ENCODE peak calls at places on chromosomes 12 and 14, in four cellular contexts. One of them, this sample, is unnamed.

GRCh38 chr12:94762259-94762942 is 112.0 kb upstream of the TMCC3 start:
- DNase-seq in GM12878: peak
- DNase-seq in H1: no peak
- DNase-seq in K562: no peak
- DNase-seq in this sample: no peak

GRCh38 chr12:56581418-56582145 is 48.5 kb downstream of the BAZ2A start:
- DNase-seq in H1: no peak
- DNase-seq in K562: peak
- DNase-seq in GM12878: peak
- DNase-seq in this sample: peak

GRCh38 chr12:42679402-42679801 is 89.9 kb upstream of the PRICKLE1 start:
- DNase-seq in GM12878: no peak
- DNase-seq in H1: no peak
- DNase-seq in K562: no peak
- DNase-seq in this sample: no peak

GRCh38 chr12:116644806-116645205 is 85.6 kb downstream of the MAP1LC3B2 start:
- DNase-seq in K562: no peak
- DNase-seq in GM12878: no peak
- DNase-seq in H1: no peak
- DNase-seq in this sample: no peak

GRCh38 chr12:100279612-100280244 is 12.8 kb downstream of the SCYL2 start:
- DNase-seq in K562: peak
- DNase-seq in GM12878: no peak
- DNase-seq in H1: no peak
- DNase-seq in this sample: peak

GRCh38 chr12:76927170-76927784 is 48.5 kb upstream of the CSRP2 start:
- DNase-seq in K562: peak
- DNase-seq in GM12878: no peak
- DNase-seq in H1: peak
- DNase-seq in this sample: peak

GRCh38 chr12:110921262-110921661 is 883 bp upstream of the MYL2 start:
- DNase-seq in H1: no peak
- DNase-seq in GM12878: no peak
- DNase-seq in K562: no peak
- DNase-seq in this sample: no peak

GRCh38 chr14:57732886-57733285 is 133.0 kb downstream of the SLC35F4 start:
- DNase-seq in H1: no peak
- DNase-seq in K562: no peak
- DNase-seq in GM12878: no peak
- DNase-seq in this sample: no peak

GRCh38 chr12:119334459-119335170 is at the start of gene CCDC60:
- DNase-seq in H1: peak
- DNase-seq in K562: peak
- DNase-seq in GM12878: no peak
- DNase-seq in this sample: no peak

GRCh38 chr12:122874081-122874480 is 21.8 kb downstream of the VPS37B start:
- DNase-seq in GM12878: no peak
- DNase-seq in K562: no peak
- DNase-seq in H1: no peak
- DNase-seq in this sample: no peak

GRCh38 chr12:80041691-80042090 is 57.6 kb upstream of the OTOGL start:
- DNase-seq in GM12878: no peak
- DNase-seq in H1: no peak
- DNase-seq in K562: no peak
- DNase-seq in this sample: no peak

GRCh38 chr14:25001096-25001982 is 48.6 kb downstream of the STXBP6 start:
- DNase-seq in GM12878: no peak
- DNase-seq in K562: no peak
- DNase-seq in H1: no peak
- DNase-seq in this sample: no peak

GRCh38 chr12:55700255-55701018 is 7.3 kb downstream of the ITGA7 start:
- DNase-seq in K562: no peak
- DNase-seq in GM12878: no peak
- DNase-seq in H1: no peak
- DNase-seq in this sample: no peak

GRCh38 chr12:52043386-52044212 is 7.6 kb upstream of the NR4A1 start:
- DNase-seq in GM12878: no peak
- DNase-seq in H1: no peak
- DNase-seq in K562: no peak
- DNase-seq in this sample: peak

GRCh38 chr12:40054554-40055226 is 51.2 kb downstream of the SLC2A13 start:
- DNase-seq in GM12878: no peak
- DNase-seq in H1: no peak
- DNase-seq in K562: no peak
- DNase-seq in this sample: no peak

GRCh38 chr14:67562025-67562775 is 29.1 kb downstream of the PLEKHH1 start:
- DNase-seq in K562: no peak
- DNase-seq in H1: no peak
- DNase-seq in GM12878: no peak
- DNase-seq in this sample: no peak

GRCh38 chr12:118608770-118609344 is 232.5 kb downstream of the SUDS3 start:
- DNase-seq in GM12878: no peak
- DNase-seq in H1: no peak
- DNase-seq in K562: no peak
- DNase-seq in this sample: no peak

GRCh38 chr12:47411961-47412360 is 293.9 kb downstream of the RPAP3 start:
- DNase-seq in K562: no peak
- DNase-seq in GM12878: no peak
- DNase-seq in H1: no peak
- DNase-seq in this sample: no peak

GRCh38 chr14:39425947-39426346 is 6.3 kb downstream of the FBXO33 start:
- DNase-seq in K562: no peak
- DNase-seq in H1: no peak
- DNase-seq in GM12878: no peak
- DNase-seq in this sample: no peak

GRCh38 chr14:39430762-39431415 is 1.3 kb downstream of the FBXO33 start:
- DNase-seq in K562: no peak
- DNase-seq in H1: no peak
- DNase-seq in GM12878: no peak
- DNase-seq in this sample: peak

GRCh38 chr14:39426605-39427004 is 5.6 kb downstream of the FBXO33 start:
- DNase-seq in H1: no peak
- DNase-seq in K562: no peak
- DNase-seq in GM12878: no peak
- DNase-seq in this sample: peak

GRCh38 chr14:39431416-39432178 is 636 bp downstream of the FBXO33 start:
- DNase-seq in GM12878: no peak
- DNase-seq in K562: peak
- DNase-seq in H1: peak
- DNase-seq in this sample: peak

DNA sequence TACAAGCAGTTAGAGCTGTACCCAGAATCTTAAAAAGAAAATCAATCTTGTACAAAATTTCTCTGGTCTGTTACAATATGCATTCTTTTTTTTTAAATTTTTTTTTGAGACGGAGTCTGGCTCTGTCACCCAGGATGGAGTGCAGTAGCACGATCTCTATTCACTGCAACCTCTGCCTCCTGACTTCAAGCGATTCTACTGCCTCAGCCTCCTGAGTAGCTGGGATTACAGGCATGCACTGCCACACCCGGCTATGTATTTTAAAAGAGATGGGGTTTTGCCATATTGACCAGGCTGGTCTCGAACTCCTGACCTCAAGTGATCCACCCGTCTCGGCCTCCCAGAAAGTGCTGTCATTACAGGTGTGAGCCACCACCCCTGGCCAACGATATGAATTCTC is 4.1 kb downstream of the FBXO33 start:
- DNase-seq in K562: no peak
- DNase-seq in H1: no peak
- DNase-seq in GM12878: no peak
- DNase-seq in this sample: no peak
- H3K27ac ChIP-seq in K562: no peak
- H3K27ac ChIP-seq in H1: no peak
- H3K27ac ChIP-seq in GM12878: no peak
- H3K27ac ChIP-seq in this sample: no peak

DNA sequence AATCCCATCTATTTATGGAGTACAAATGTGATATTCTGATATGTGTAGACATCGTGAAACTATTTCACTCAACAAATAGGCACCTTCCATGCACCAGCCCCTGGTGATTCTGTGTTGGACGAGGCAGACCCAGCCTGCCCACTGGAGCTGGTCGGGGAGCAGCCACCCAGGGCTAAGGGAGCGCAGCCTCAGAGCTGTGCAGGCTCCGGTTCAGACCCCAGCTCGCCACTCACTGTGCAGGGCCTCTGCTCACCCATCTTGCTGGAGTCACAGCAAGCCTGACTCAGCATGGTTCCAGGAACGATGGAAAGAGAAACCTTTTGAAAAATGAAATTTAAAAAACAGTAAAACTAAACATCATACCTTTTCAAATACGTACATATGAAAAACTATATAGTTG is 52.3 kb upstream of the BCL11B start:
- DNase-seq in K562: no peak
- DNase-seq in H1: peak
- DNase-seq in GM12878: no peak
- DNase-seq in this sample: no peak
- TF ChIP-seq ATF2 in K562: no peak
- TF ChIP-seq ATF2 in H1: no peak
- TF ChIP-seq ATF2 in GM12878: no peak
- TF ChIP-seq ATF2 in this sample: no peak

DNA sequence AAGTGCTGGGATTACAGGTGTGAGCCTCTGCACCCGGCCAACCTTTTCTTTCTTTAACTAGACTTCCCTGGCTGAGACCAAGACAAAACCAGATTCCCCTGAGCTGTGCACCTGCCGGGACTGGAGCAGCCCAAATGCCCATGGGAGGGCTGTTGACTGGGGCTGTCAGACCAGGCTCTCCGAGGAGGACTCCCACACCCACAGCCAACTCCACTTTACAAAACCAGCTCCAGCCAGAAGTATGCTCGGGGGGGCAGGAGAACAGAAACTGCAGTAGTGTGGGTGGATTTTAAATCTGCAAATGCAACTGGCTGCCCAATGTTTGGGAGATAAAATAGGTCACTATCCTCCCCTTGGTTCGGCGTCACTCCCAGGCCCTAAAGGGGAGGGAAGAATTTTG is 78.5 kb downstream of the VCPKMT start:
- DNase-seq in H1: no peak
- DNase-seq in GM12878: no peak
- DNase-seq in K562: no peak
- DNase-seq in this sample: no peak
- H3K27ac ChIP-seq in H1: no peak
- H3K27ac ChIP-seq in GM12878: peak
- H3K27ac ChIP-seq in K562: peak
- H3K27ac ChIP-seq in this sample: no peak

GRCh38 chr14:90656986-90657385 is 159.2 kb downstream of the TTC7B start:
- DNase-seq in H1: no peak
- DNase-seq in GM12878: no peak
- DNase-seq in K562: no peak
- DNase-seq in this sample: no peak

GRCh38 chr14:90661881-90662280 is 154.3 kb downstream of the TTC7B start:
- DNase-seq in GM12878: no peak
- DNase-seq in H1: peak
- DNase-seq in K562: no peak
- DNase-seq in this sample: no peak

GRCh38 chr14:90658541-90658967 is 157.7 kb downstream of the TTC7B start:
- DNase-seq in K562: peak
- DNase-seq in H1: peak
- DNase-seq in GM12878: no peak
- DNase-seq in this sample: no peak

GRCh38 chr14:90663680-90664079 is 152.6 kb downstream of the TTC7B start:
- DNase-seq in H1: peak
- DNase-seq in K562: no peak
- DNase-seq in GM12878: no peak
- DNase-seq in this sample: no peak

GRCh38 chr14:90660865-90661570 is 155.2 kb downstream of the TTC7B start:
- DNase-seq in K562: no peak
- DNase-seq in H1: peak
- DNase-seq in GM12878: no peak
- DNase-seq in this sample: no peak
- TF ChIP-seq ATF2 in K562: no peak
- TF ChIP-seq ATF2 in H1: no peak
- TF ChIP-seq ATF2 in GM12878: no peak
- TF ChIP-seq ATF2 in this sample: no peak

GRCh38 chr12:132872073-132872855 is 15.1 kb downstream of the CHFR start:
- DNase-seq in K562: no peak
- DNase-seq in GM12878: no peak
- DNase-seq in H1: no peak
- DNase-seq in this sample: no peak

GRCh38 chr12:132874175-132874574 is 13.2 kb downstream of the CHFR start:
- DNase-seq in H1: no peak
- DNase-seq in GM12878: no peak
- DNase-seq in K562: no peak
- DNase-seq in this sample: no peak

GRCh38 chr12:132869551-132869950 is 17.9 kb downstream of the CHFR start:
- DNase-seq in GM12878: no peak
- DNase-seq in K562: no peak
- DNase-seq in H1: no peak
- DNase-seq in this sample: no peak

GRCh38 chr12:132873724-132874123 is 13.7 kb downstream of the CHFR start:
- DNase-seq in H1: no peak
- DNase-seq in GM12878: no peak
- DNase-seq in K562: no peak
- DNase-seq in this sample: no peak

GRCh38 chr12:132872975-132873421 is 14.4 kb downstream of the CHFR start:
- DNase-seq in H1: no peak
- DNase-seq in K562: no peak
- DNase-seq in GM12878: peak
- DNase-seq in this sample: no peak
- H3K27ac ChIP-seq in H1: no peak
- H3K27ac ChIP-seq in K562: no peak
- H3K27ac ChIP-seq in GM12878: no peak
- H3K27ac ChIP-seq in this sample: no peak

GRCh38 chr12:45051490-45052105 is 699 bp upstream of the DBX2 start:
- DNase-seq in H1: peak
- DNase-seq in GM12878: no peak
- DNase-seq in K562: no peak
- DNase-seq in this sample: no peak
- TF ChIP-seq ATF2 in H1: no peak
- TF ChIP-seq ATF2 in GM12878: no peak
- TF ChIP-seq ATF2 in K562: no peak
- TF ChIP-seq ATF2 in this sample: no peak

DNA sequence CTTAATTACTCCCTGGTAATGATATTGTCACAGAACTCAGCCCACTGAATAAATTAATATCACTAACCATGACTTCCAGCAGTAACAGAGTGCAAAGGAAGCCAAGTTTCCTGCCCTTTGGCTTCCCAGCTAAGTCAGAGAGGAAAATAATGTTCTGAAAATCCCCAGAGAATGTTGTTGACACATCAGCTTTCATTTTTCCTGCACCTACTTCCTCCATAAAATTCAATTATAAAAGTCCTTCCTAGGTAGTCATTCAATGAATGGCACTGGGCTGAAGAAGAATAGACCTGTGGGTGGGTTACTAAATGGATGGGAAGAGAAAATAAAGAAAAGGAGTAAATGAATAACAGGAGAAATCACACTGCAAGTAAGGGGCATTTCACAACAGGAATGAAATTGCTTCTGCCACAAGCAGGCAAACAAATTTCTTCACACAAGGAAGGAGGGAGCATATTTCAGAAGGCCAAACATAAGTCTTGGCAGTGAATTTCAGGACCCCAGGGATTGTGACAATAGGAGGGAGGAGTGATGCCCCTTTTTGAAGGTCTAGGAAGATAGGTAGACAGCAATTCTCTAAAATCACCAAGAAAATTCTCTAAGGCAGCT is 73.2 kb upstream of the MDM1 start:
- DNase-seq in H1: no peak
- DNase-seq in K562: no peak
- DNase-seq in GM12878: no peak
- DNase-seq in this sample: no peak
- H3K27ac ChIP-seq in H1: no peak
- H3K27ac ChIP-seq in K562: no peak
- H3K27ac ChIP-seq in GM12878: no peak
- H3K27ac ChIP-seq in this sample: no peak

This sample was measured in HepG2.